ENCODE peak calls at places on chromosomes 4 and X, in ten cellular contexts. D is activated B cell treated with CpG ODN at 0.5 μM for 24 hours, X is GM20000, H is body of pancreas, M is left lung, C is cardiac fibroblast, B is RWPE1, N is neural crest cell, R is IMR-90, E is tibial artery. G is an unnamed sample.

GRCh38 chr4:87410157-87410556 is 12.2 kb upstream of the NUDT9 start:
- DNase-seq in D (no peak), X (no peak), H (no peak), M (no peak), C (no peak), B (no peak), N (no peak), R (peak), E (no peak), G (no peak)

GRCh38 chr4:107559653-107560052 is 160.4 kb downstream of the PAPSS1 start:
- DNase-seq in D (no peak), X (no peak), H (no peak), M (no peak), C (no peak), B (no peak), N (no peak), R (no peak), E (no peak), G (no peak)

GRCh38 chr4:27100713-27101112 is 240.1 kb downstream of the STIM2 start:
- DNase-seq in D (no peak), X (no peak), H (no peak), M (no peak), C (no peak), B (peak), N (no peak), R (no peak), E (peak), G (no peak)

GRCh38 chrX:41086627-41086932 is 1.3 kb downstream of the USP9X start:
- DNase-seq in D (no peak), X (no peak), H (peak), M (no peak), C (no peak), B (no peak), N (no peak), R (no peak), E (no peak), G (peak)

GRCh38 chr4:152372444-152372843 is 163.4 kb downstream of the FBXW7 start:
- DNase-seq in D (no peak), X (no peak), H (no peak), M (no peak), C (no peak), B (no peak), N (no peak), R (no peak), E (no peak), G (no peak)

GRCh38 chrX:30800901-30801300 is 88.2 kb downstream of the TAB3 start:
- DNase-seq in D (no peak), X (no peak), H (no peak), M (no peak), C (no peak), B (no peak), N (no peak), R (no peak), E (no peak), G (no peak)

GRCh38 chrX:24242649-24243556 is 71.0 kb downstream of the SUPT20HL2 start:
- DNase-seq in D (no peak), X (peak), H (peak), M (no peak), C (peak), B (no peak), N (no peak), R (peak), E (peak), G (no peak)

GRCh38 chr4:140296335-140296753 is 77.1 kb upstream of the SCOC start:
- DNase-seq in D (no peak), X (no peak), H (peak), M (no peak), C (peak), B (peak), N (no peak), R (peak), E (peak), G (no peak)

GRCh38 chrX:66144258-66144657 is 19.8 kb upstream of the HEPH start:
- DNase-seq in D (no peak), X (no peak), H (no peak), M (no peak), C (no peak), B (no peak), N (no peak), R (no peak), E (no peak), G (no peak)

GRCh38 chrX:18983711-18984380 is at the start of gene PHKA2:
- DNase-seq in D (no peak), X (no peak), H (peak), M (peak), C (peak), B (peak), N (peak), R (no peak), E (peak), G (peak)

GRCh38 chrX:117840645-117841044 is 276.0 kb downstream of the KLHL13 start:
- DNase-seq in D (no peak), X (no peak), H (no peak), M (no peak), C (no peak), B (no peak), N (no peak), R (no peak), E (no peak), G (no peak)

GRCh38 chr4:2788532-2789103 is 4.3 kb upstream of the SH3BP2 start:
- DNase-seq in D (peak), X (no peak), H (no peak), M (no peak), C (peak), B (no peak), N (no peak), R (peak), E (peak), G (no peak)

GRCh38 chr4:40722576-40723161 is 27.1 kb upstream of the NSUN7 start:
- DNase-seq in D (no peak), X (peak), H (peak), M (no peak), C (peak), B (no peak), N (no peak), R (no peak), E (no peak), G (no peak)

GRCh38 chr4:25376754-25377571 is at the start of gene ANAPC4:
- DNase-seq in D (peak), X (peak), H (peak), M (peak), C (peak), B (peak), N (peak), R (peak), E (peak), G (peak)

GRCh38 chr4:107740950-107741701 is 21.1 kb upstream of the PAPSS1 start:
- DNase-seq in D (no peak), X (no peak), H (peak), M (no peak), C (peak), B (no peak), N (no peak), R (peak), E (peak), G (no peak)

GRCh38 chr4:99610605-99611172 is 36.1 kb downstream of the MTTP start:
- DNase-seq in D (no peak), X (no peak), H (no peak), M (no peak), C (peak), B (no peak), N (no peak), R (no peak), E (peak), G (no peak)

GRCh38 chr4:35463251-35463952 is 780.9 kb downstream of the ARAP2 start:
- DNase-seq in D (no peak), X (no peak), H (no peak), M (peak), C (no peak), B (no peak), N (no peak), R (no peak), E (no peak), G (no peak)

GRCh38 chr4:38976308-38976707 is 55.9 kb downstream of the TMEM156 start:
- DNase-seq in D (no peak), X (no peak), H (no peak), M (no peak), C (no peak), B (no peak), N (no peak), R (no peak), E (no peak), G (no peak)

GRCh38 chr4:55184600-55185523 is 59.5 kb upstream of the KDR start:
- DNase-seq in D (no peak), X (peak), H (peak), M (no peak), C (peak), B (no peak), N (no peak), R (peak), E (no peak), G (no peak)

GRCh38 chr4:6472008-6472386 is 417 bp downstream of the PPP2R2C start:
- DNase-seq in D (peak), X (peak), H (no peak), M (peak), C (no peak), B (no peak), N (no peak), R (no peak), E (peak), G (no peak)

GRCh38 chr4:140185725-140186124 is 31.7 kb upstream of the MAML3 start:
- DNase-seq in D (no peak), X (no peak), H (no peak), M (no peak), C (no peak), B (no peak), N (no peak), R (no peak), E (no peak), G (no peak)

GRCh38 chrX:19824603-19825002 is 62.8 kb downstream of the SH3KBP1 start:
- DNase-seq in D (no peak), X (no peak), H (no peak), M (no peak), C (no peak), B (no peak), N (no peak), R (peak), E (no peak), G (no peak)

GRCh38 chr4:72505314-72505744 is 63.7 kb downstream of the ADAMTS3 start:
- DNase-seq in D (no peak), X (peak), H (no peak), M (no peak), C (peak), B (peak), N (peak), R (peak), E (no peak), G (peak)
- TF ChIP-seq CTCF in D (no peak), X (no peak), H (peak), M (peak), C (peak), B (peak), N (peak), R (peak), E (peak), G (peak)

GRCh38 chr4:138522366-138522765 is 280.2 kb upstream of the SLC7A11 start:
- DNase-seq in D (no peak), X (peak), H (peak), M (no peak), C (peak), B (peak), N (no peak), R (peak), E (no peak), G (peak)
- TF ChIP-seq CTCF in D (no peak), X (no peak), H (peak), M (no peak), C (peak), B (no peak), N (peak), R (peak), E (no peak), G (peak)

GRCh38 chrX:16278927-16279326 is 111.6 kb downstream of the MAGEB17 start:
- DNase-seq in D (no peak), X (no peak), H (no peak), M (no peak), C (no peak), B (no peak), N (no peak), R (no peak), E (no peak), G (no peak)
- TF ChIP-seq CTCF in D (no peak), X (no peak), H (no peak), M (no peak), C (no peak), B (no peak), N (no peak), R (no peak), E (no peak), G (no peak)

DNA sequence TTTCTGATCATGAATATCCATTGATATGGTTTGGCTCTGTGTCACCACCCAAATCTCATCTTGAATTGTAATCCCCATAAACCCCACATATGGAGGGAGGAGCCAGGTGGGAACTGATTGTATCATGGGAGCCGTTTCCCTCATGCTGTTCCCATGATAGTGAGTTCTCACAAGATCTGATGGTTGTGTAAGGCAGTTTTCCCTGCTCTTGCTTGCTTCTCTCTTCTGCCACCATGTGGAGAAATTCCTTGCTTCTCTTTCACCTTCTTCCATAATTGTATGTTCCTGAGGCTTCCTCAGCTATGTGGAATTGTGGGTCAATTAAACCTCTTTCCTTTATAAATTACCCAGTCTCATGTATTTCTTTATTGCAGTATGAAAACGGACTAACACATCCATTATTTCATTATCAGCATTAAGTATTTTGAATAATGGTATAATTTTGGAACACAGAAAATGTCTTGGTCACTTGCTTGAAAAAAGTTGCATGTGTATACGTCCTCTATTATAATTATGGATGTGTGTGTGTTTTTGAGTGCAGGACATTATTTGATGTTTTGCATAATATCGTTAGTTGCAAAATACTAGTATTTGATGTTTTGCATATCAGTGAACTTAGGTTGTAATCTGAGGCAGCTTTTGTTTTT is 334.6 kb downstream of the PCDH10 start:
- DNase-seq in D (no peak), X (no peak), H (no peak), M (no peak), C (peak), B (no peak), N (no peak), R (peak), E (no peak), G (peak)
- TF ChIP-seq CTCF in D (no peak), X (no peak), H (peak), M (peak), C (peak), B (peak), N (peak), R (peak), E (no peak), G (no peak)

GRCh38 chr4:14855719-14856075 is 146.6 kb upstream of the CPEB2 start:
- DNase-seq in D (no peak), X (no peak), H (no peak), M (no peak), C (no peak), B (no peak), N (no peak), R (no peak), E (no peak), G (no peak)

GRCh38 chr4:14856927-14857220 is 145.4 kb upstream of the CPEB2 start:
- DNase-seq in D (no peak), X (no peak), H (no peak), M (no peak), C (peak), B (no peak), N (no peak), R (no peak), E (no peak), G (no peak)

GRCh38 chr4:14857986-14858385 is 144.3 kb upstream of the CPEB2 start:
- DNase-seq in D (no peak), X (no peak), H (no peak), M (no peak), C (no peak), B (no peak), N (no peak), R (no peak), E (no peak), G (no peak)

GRCh38 chr4:14856076-14856926 is 146.0 kb upstream of the CPEB2 start:
- DNase-seq in D (no peak), X (peak), H (no peak), M (no peak), C (peak), B (peak), N (no peak), R (peak), E (peak), G (no peak)

DNA sequence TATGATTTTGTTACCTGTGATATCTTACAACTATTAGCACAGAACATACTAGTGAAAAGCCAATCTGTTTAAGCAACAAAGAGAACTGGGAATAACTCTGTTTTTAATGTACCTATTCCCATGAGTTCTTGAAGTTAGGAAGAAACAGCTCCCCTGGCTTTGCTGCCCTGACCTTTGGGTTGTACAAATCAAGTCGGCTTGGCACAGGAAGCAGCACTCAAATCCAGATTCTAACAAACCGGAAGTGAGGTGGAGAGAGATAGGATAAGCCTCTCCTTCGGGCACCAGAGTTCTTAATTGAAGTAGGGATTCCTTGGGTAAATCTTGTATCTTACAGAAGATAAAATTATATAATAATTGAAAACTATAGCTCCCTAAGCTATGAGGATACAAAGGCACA is 144.8 kb upstream of the CPEB2 start:
- DNase-seq in D (no peak), X (no peak), H (no peak), M (no peak), C (peak), B (no peak), N (no peak), R (no peak), E (no peak), G (no peak)
- TF ChIP-seq CTCF in D (no peak), X (no peak), H (no peak), M (no peak), C (no peak), B (no peak), N (no peak), R (no peak), E (no peak), G (no peak)

DNA sequence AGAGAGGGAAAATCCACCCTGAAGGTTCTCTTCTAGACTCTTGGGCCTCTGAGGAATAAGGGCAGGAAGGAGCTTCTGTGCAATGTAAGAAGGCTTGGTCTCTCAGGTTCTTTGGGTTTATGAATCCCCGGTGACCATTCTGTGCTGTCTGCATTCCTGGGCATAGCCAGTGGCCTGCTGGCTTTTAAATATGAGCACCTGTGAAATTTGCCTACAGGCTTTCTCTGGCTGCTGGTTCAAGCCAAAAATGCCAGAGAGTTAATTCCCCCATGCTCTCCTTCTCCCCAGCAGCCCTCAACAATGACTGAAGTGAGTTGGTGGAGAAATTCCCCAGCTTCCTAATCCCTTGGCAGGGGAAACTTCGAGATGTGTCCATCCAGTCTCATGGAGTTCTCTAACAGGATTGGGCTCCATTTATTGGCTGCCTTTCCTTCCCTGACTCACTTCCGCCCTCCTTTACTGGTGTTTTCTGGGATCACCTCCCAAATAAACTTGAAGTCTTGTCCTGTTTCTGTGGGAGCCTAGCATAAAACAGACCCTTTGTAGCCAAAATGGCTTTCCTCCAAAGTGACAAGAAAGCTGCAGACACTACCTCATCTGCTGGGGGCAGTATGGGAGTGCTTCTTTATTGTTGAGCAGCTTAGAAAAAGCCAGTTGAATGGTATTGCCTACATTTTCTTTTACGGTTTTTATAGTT is 179.4 kb upstream of the CASK start:
- DNase-seq in D (no peak), X (no peak), H (no peak), M (no peak), C (peak), B (no peak), N (no peak), R (no peak), E (peak), G (no peak)
- TF ChIP-seq CTCF in D (no peak), X (no peak), H (no peak), M (no peak), C (no peak), B (no peak), N (no peak), R (no peak), E (no peak), G (no peak)